ENCODE peak calls at places on chromosomes 1 and 21, in six cellular contexts. M is AG09319, A is fibroblast of mammary gland, E is lower lobe of right lung, I is kidney epithelial cell, D is AG04450. Z is an unnamed sample.

GRCh38 chr1:169024255-169024654 is 82.2 kb upstream of the ATP1B1 start:
- DNase-seq in M (no peak), A (no peak), E (no peak), I (no peak), D (no peak), Z (no peak)

GRCh38 chr1:85282424-85282823 is 6.0 kb upstream of the BCL10 start:
- DNase-seq in M (no peak), A (no peak), E (no peak), I (no peak), D (no peak), Z (no peak)

GRCh38 chr1:8418301-8418700 is 100.4 kb downstream of the SLC45A1 start:
- DNase-seq in M (no peak), A (no peak), E (no peak), I (no peak), D (no peak), Z (no peak)

GRCh38 chr1:185315364-185316108 is 1.5 kb downstream of the IVNS1ABP start:
- DNase-seq in M (no peak), A (no peak), E (no peak), I (no peak), D (no peak), Z (no peak)

GRCh38 chr21:44005593-44005992 is 6.5 kb upstream of the TRAPPC10 start:
- DNase-seq in M (no peak), A (no peak), E (peak; percentile 46), I (no peak), D (no peak), Z (no peak)

GRCh38 chr1:61585714-61586113 is 139.2 kb downstream of the TM2D1 start:
- DNase-seq in M (no peak), A (no peak), E (no peak), I (no peak), D (no peak), Z (peak; percentile 32)

GRCh38 chr21:45791562-45792418 is 148.3 kb downstream of the PCBP3 start:
- DNase-seq in M (no peak), A (no peak), E (no peak), I (no peak), D (no peak), Z (no peak)

GRCh38 chr1:103273106-103273505 is 164.8 kb upstream of the COL11A1 start:
- DNase-seq in M (no peak), A (no peak), E (no peak), I (no peak), D (no peak), Z (no peak)

GRCh38 chr1:217713223-217713622 is 82.1 kb downstream of the SPATA17 start:
- DNase-seq in M (no peak), A (peak; percentile 29), E (no peak), I (no peak), D (no peak), Z (no peak)

GRCh38 chr1:45635211-45635610 is 11.4 kb upstream of the CCDC17 start:
- DNase-seq in M (no peak), A (no peak), E (no peak), I (no peak), D (no peak), Z (no peak)

GRCh38 chr1:43705982-43706597 is 1.2 kb upstream of the ST3GAL3 start:
- DNase-seq in M (no peak), A (peak; percentile 15), E (no peak), I (no peak), D (no peak), Z (no peak)

GRCh38 chr21:46206163-46207005 is 22.1 kb upstream of the SPATC1L start:
- DNase-seq in M (no peak), A (no peak), E (peak; percentile 35), I (no peak), D (no peak), Z (no peak)

GRCh38 chr1:113275083-113275482 is 115.2 kb upstream of the MAGI3 start:
- DNase-seq in M (no peak), A (no peak), E (no peak), I (no peak), D (no peak), Z (no peak)

GRCh38 chr1:179709841-179710329 is 33.2 kb upstream of the FAM163A start:
- DNase-seq in M (no peak), A (peak; percentile 77), E (no peak), I (no peak), D (no peak), Z (peak; percentile 20)

GRCh38 chr21:18759267-18759666 is 355.7 kb upstream of the TMPRSS15 start:
- DNase-seq in M (no peak), A (no peak), E (no peak), I (no peak), D (no peak), Z (no peak)

GRCh38 chr1:4129693-4130092 is 229.6 kb upstream of the C1orf174 start:
- DNase-seq in M (no peak), A (no peak), E (no peak), I (no peak), D (no peak), Z (no peak)

GRCh38 chr1:50930965-50931737 is 28.9 kb downstream of the FAF1 start:
- DNase-seq in M (no peak), A (peak; percentile 14), E (peak; percentile 59), I (no peak), D (no peak), Z (peak; percentile 5)

GRCh38 chr1:52727956-52728656 is 1.9 kb downstream of the ZYG11B start:
- DNase-seq in M (no peak), A (no peak), E (no peak), I (no peak), D (no peak), Z (no peak)

GRCh38 chr1:171429137-171429536 is 56.2 kb upstream of the PRRC2C start:
- DNase-seq in M (no peak), A (no peak), E (no peak), I (no peak), D (no peak), Z (no peak)

GRCh38 chr1:197868751-197869501 is 33.5 kb upstream of the C1orf53 start:
- DNase-seq in M (peak; percentile 25), A (peak; percentile 76), E (no peak), I (peak; percentile 10), D (peak; percentile 33), Z (no peak)

GRCh38 chr1:114008352-114009041 is 29.2 kb downstream of the OLFML3 start:
- DNase-seq in M (no peak), A (no peak), E (no peak), I (no peak), D (no peak), Z (no peak)

GRCh38 chr1:3790501-3790923 is 5.8 kb downstream of the LRRC47 start:
- DNase-seq in M (no peak), A (no peak), E (peak; percentile 35), I (no peak), D (no peak), Z (no peak)

GRCh38 chr1:64516301-64516700 is 46.4 kb downstream of the CACHD1 start:
- DNase-seq in M (no peak), A (peak; percentile 38), E (no peak), I (no peak), D (no peak), Z (no peak)

GRCh38 chr1:110475358-110476027 is 24.5 kb downstream of the PROK1 start:
- DNase-seq in M (no peak), A (no peak), E (no peak), I (no peak), D (no peak), Z (no peak)

GRCh38 chr1:245085508-245086095 is 69.2 kb upstream of the KIF26B start:
- DNase-seq in M (peak; percentile 77), A (peak; percentile 97), E (no peak), I (peak; percentile 86), D (peak; percentile 90), Z (peak; percentile 90)
- TF ChIP-seq CTCF in M (peak; percentile 1), A (peak; percentile 18), E (no peak), I (no peak), D (peak; percentile 42), Z (peak; percentile 18)

GRCh38 chr1:94237291-94238226 is at the start of gene ARHGAP29:
- DNase-seq in M (peak; percentile 22), A (peak; percentile 58), E (peak; percentile 89), I (no peak), D (no peak), Z (no peak)
- TF ChIP-seq CTCF in M (no peak), A (no peak), E (no peak), I (peak; percentile 18), D (no peak), Z (peak; percentile 25)

GRCh38 chr1:998905-999796 is 746 bp downstream of the HES4 start:
- DNase-seq in M (no peak), A (peak; percentile 25), E (peak; percentile 62), I (no peak), D (no peak), Z (no peak)

GRCh38 chr1:997728-998050 is 2.2 kb downstream of the HES4 start:
- DNase-seq in M (no peak), A (no peak), E (no peak), I (no peak), D (no peak), Z (no peak)

GRCh38 chr1:999797-1000356 is at the start of gene HES4:
- DNase-seq in M (peak; percentile 81), A (peak; percentile 83), E (peak; percentile 95), I (peak; percentile 65), D (peak; percentile 75), Z (peak; percentile 79)

GRCh38 chr1:996851-997727 is 2.8 kb downstream of the HES4 start:
- DNase-seq in M (no peak), A (no peak), E (no peak), I (no peak), D (no peak), Z (no peak)

GRCh38 chr1:998051-998821 is 1.7 kb downstream of the HES4 start:
- DNase-seq in M (no peak), A (no peak), E (no peak), I (no peak), D (no peak), Z (no peak)
- TF ChIP-seq CTCF in M (no peak), A (no peak), E (no peak), I (no peak), D (no peak), Z (peak; percentile 3)

GRCh38 chr1:23215751-23216449 is 1.4 kb downstream of the HTR1D start:
- DNase-seq in M (no peak), A (no peak), E (no peak), I (no peak), D (no peak), Z (no peak)

GRCh38 chr1:23215291-23215690 is 2.0 kb downstream of the HTR1D start:
- DNase-seq in M (no peak), A (no peak), E (no peak), I (no peak), D (no peak), Z (no peak)

GRCh38 chr1:23214640-23215039 is 2.7 kb downstream of the HTR1D start:
- DNase-seq in M (no peak), A (peak; percentile 21), E (no peak), I (no peak), D (no peak), Z (no peak)

GRCh38 chr1:23217421-23218115 is at the start of gene HTR1D:
- DNase-seq in M (no peak), A (no peak), E (no peak), I (no peak), D (no peak), Z (no peak)

DNA sequence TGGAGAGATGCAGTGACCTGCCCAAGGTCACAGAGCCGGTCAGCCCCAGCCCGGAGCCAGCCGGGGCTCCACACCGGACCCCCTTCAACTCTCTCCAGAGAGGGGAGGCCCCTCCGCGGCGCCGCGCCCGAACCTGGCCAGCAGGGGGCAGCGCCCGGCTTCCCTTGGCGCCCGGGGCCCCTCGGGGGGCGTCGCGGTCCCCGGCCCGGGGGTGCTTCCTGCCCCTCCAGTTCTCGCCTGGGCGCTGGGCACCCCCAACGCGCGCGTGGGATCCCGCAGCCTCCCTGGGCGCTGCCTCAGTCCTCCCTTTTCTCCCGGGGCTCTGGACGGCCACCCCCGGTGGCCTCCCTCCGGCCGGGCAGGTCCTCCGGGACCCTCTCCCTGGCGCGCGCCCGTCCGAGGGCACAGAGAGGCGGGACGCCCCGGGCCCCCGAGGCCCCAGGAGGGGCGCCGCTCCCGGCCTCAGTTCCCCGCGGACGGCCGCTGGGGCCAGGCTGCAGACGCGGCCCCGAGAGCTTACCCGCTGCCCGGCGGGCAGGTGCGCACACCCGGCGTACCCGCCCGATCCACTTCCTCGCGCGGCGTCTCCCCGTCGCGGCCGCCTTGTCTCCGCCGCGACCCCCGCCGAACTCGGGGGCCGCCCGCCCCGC is 406 bp downstream of the HTR1D start:
- DNase-seq in M (no peak), A (no peak), E (no peak), I (no peak), D (no peak), Z (no peak)
- TF ChIP-seq CTCF in M (peak; percentile 36), A (no peak), E (peak; percentile 70), I (peak; percentile 45), D (peak; percentile 38), Z (peak; percentile 55)

Z was measured in retinal pigment epithelial cell.